ENCODE peak calls at places on chromosomes 2 and 18, in ten cellular contexts. O is body of pancreas, E is uterus, Z is ovary, D is spleen, L is lower lobe of right lung, P is WERI-Rb-1, U is RWPE2, K is HepG2, G is cardiac muscle cell. J is an unnamed sample.

GRCh38 chr2:181810823-181811695 is 80.5 kb upstream of the ITPRID2 start:
- DNase-seq in O (peak; percentile 85), E (no peak), Z (no peak), D (no peak), L (no peak), P (no peak), U (peak; percentile 63), K (peak; percentile 74), G (no peak), J (no peak)

GRCh38 chr18:63677490-63678225 is 16.0 kb upstream of the SERPINB3 start:
- DNase-seq in O (no peak), E (no peak), Z (no peak), D (no peak), L (no peak), P (no peak), U (no peak), K (no peak), G (no peak), J (no peak)

GRCh38 chr18:52352920-52353319 is 12.9 kb downstream of the DCC start:
- DNase-seq in O (no peak), E (no peak), Z (no peak), D (no peak), L (no peak), P (no peak), U (no peak), K (no peak), G (no peak), J (no peak)

GRCh38 chr2:10136187-10136934 is 13.8 kb downstream of the RRM2 start:
- DNase-seq in O (no peak), E (no peak), Z (no peak), D (peak; percentile 45), L (no peak), P (peak; percentile 55), U (no peak), K (peak; percentile 58), G (no peak), J (no peak)

GRCh38 chr2:115160523-115161521 is 718.4 kb downstream of the DPP10 start:
- DNase-seq in O (peak; percentile 64), E (no peak), Z (no peak), D (no peak), L (no peak), P (peak; percentile 92), U (no peak), K (peak; percentile 8), G (peak; percentile 70), J (no peak)

GRCh38 chr2:163553601-163554000 is 182.2 kb downstream of the FIGN start:
- DNase-seq in O (no peak), E (no peak), Z (no peak), D (no peak), L (no peak), P (no peak), U (no peak), K (no peak), G (no peak), J (peak; percentile 28)

GRCh38 chr2:54526226-54526879 is 70.2 kb downstream of the SPTBN1 start:
- DNase-seq in O (no peak), E (no peak), Z (no peak), D (no peak), L (no peak), P (no peak), U (no peak), K (no peak), G (no peak), J (no peak)

GRCh38 chr18:9835112-9835755 is 50.5 kb upstream of the TXNDC2 start:
- DNase-seq in O (no peak), E (no peak), Z (no peak), D (no peak), L (no peak), P (peak; percentile 84), U (no peak), K (no peak), G (peak; percentile 47), J (no peak)

GRCh38 chr2:137983581-137983980 is 19.3 kb downstream of the HNMT start:
- DNase-seq in O (no peak), E (no peak), Z (no peak), D (no peak), L (no peak), P (no peak), U (no peak), K (no peak), G (no peak), J (no peak)

GRCh38 chr2:234191819-234192407 is 141.4 kb downstream of the SPP2 start:
- DNase-seq in O (no peak), E (no peak), Z (no peak), D (no peak), L (no peak), P (no peak), U (no peak), K (no peak), G (no peak), J (no peak)

GRCh38 chr2:9699139-9699823 is 68.5 kb upstream of the YWHAQ start:
- DNase-seq in O (no peak), E (no peak), Z (no peak), D (no peak), L (no peak), P (no peak), U (no peak), K (no peak), G (no peak), J (peak; percentile 37)

GRCh38 chr18:31685097-31686082 is 1.0 kb upstream of the B4GALT6 start:
- DNase-seq in O (peak; percentile 81), E (peak; percentile 45), Z (peak; percentile 69), D (peak; percentile 90), L (peak; percentile 71), P (peak; percentile 91), U (peak; percentile 68), K (peak; percentile 54), G (peak; percentile 91), J (no peak)

GRCh38 chr2:65220432-65221131 is 7.0 kb upstream of the ACTR2 start:
- DNase-seq in O (no peak), E (no peak), Z (no peak), D (no peak), L (no peak), P (no peak), U (no peak), K (no peak), G (no peak), J (no peak)

GRCh38 chr2:238504181-238504711 is 77.5 kb downstream of the ASB1 start:
- DNase-seq in O (no peak), E (peak; percentile 11), Z (no peak), D (peak; percentile 52), L (no peak), P (no peak), U (no peak), K (no peak), G (no peak), J (no peak)

GRCh38 chr2:119523959-119524694 is at the start of gene SCTR:
- DNase-seq in O (no peak), E (no peak), Z (no peak), D (no peak), L (peak; percentile 50), P (peak; percentile 65), U (no peak), K (no peak), G (peak; percentile 54), J (no peak)
- H3K27me3 ChIP-seq in O (no peaks in the 10 kb centered on the region), E (peaks cover 5% of the 10 kb centered on the region), Z (no peaks in the 10 kb centered on the region), D (peaks cover 64% of the 10 kb centered on the region), L (peaks cover 27% of the 10 kb centered on the region), P (no peaks in the 10 kb centered on the region), U (peaks cover 50% of the 10 kb centered on the region), K (peaks cover 67% of the 10 kb centered on the region), G (peaks cover 58% of the 10 kb centered on the region), J (peaks cover 16% of the 10 kb centered on the region)

GRCh38 chr2:197255550-197255949 is 55.0 kb downstream of the ANKRD44 start:
- DNase-seq in O (peak; percentile 62), E (peak; percentile 18), Z (no peak), D (peak; percentile 96), L (peak; percentile 85), P (no peak), U (no peak), K (no peak), G (peak; percentile 56), J (no peak)
- H3K4me3 ChIP-seq in O (no peak overlapping the region), E (no peak overlapping the region), Z (no peak overlapping the region), D (no peak overlapping the region), L (no peak overlapping the region), P (no peak overlapping the region), U (no peak overlapping the region), K (no peak overlapping the region), G (no peak overlapping the region), J (no peak overlapping the region)

DNA sequence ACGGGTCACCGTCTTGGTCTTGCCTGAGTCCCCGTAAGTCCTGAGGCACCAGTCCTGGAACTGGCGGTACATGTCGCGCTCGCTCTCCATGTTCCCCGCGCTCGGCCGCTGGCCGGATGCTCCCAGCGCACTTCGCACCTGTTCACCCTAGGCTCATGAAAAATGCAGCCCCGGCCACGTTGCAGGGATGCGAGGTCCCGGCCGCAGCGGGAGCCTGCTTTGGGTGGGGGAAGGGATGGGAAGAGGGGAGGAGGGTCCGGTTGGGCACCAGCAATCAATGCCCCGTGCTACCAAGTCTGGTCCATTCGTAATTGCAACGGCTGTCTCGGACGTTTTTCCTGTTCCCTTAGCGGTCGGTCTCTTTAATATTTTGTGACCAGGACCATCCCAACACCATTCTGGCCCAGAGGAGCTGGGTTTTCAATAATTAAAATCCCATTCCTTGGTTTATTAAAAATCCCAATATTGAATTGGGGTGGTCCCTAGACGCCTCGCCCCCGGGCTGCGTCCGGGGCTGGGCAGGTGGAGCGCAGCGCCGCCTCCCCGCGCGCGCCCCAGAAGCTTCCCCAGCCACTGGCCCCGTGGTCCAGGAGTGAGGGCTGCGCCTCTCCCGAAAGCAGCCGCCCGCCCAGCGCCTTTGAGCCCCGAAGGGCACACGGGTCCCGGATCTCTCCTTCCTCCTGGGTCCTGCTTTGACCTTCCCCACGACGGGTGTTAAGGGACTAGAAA is 1.4 kb downstream of the NOL4 start:
- DNase-seq in O (no peak), E (no peak), Z (no peak), D (peak; percentile 56), L (no peak), P (peak; percentile 38), U (no peak), K (no peak), G (peak; percentile 49), J (no peak)
- TF ChIP-seq CTCF in O (no peak), E (no peak), Z (no peak), D (no peak), L (no peak), P (no peak), U (no peak), K (no peak), G (no peak), J (no peak)

DNA sequence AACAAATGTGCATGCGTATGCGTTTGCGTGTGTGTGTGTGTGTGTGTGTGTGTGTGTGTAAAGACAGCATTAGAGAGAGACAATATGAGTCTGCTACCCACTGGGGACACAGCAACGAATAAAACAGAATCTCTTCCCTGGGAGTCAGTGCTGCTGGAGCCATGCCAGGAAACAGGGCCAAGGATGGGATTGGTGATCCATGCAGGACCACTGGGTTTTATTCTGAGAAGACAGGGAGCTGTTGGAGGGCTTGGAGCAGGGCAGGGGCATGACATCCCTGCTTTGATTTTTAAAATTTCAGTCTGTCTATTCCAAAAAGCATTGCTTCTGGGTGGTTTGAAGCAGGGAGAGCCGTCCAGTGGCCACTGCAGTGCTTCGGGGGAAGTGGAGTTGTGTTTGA is 62.9 kb downstream of the PDCL3 start:
- DNase-seq in O (no peak), E (no peak), Z (no peak), D (no peak), L (no peak), P (no peak), U (no peak), K (no peak), G (no peak), J (no peak)
- H3K27me3 ChIP-seq in O (no peaks in the 10 kb centered on the region), E (no peaks in the 10 kb centered on the region), Z (no peaks in the 10 kb centered on the region), D (peaks cover 18% of the 10 kb centered on the region), L (peaks cover 1% of the 10 kb centered on the region), P (peaks cover 9% of the 10 kb centered on the region), U (no peaks in the 10 kb centered on the region), K (peaks cover 66% of the 10 kb centered on the region), G (no peaks in the 10 kb centered on the region), J (peaks cover 16% of the 10 kb centered on the region)

J was measured in BJ.